ENCODE peak calls at places on chromosomes 6 and 20, in five cellular contexts. One of them, this sample, is unnamed.
A peak's percentile ranks its signal among the peaks of the same experiment; 100 is the strongest.

GRCh38 chr6:44105146-44105545 is 22.1 kb downstream of the MRPL14 start:
- DNase-seq in AML-193: no peak
- DNase-seq in NCI-H774: no peak
- DNase-seq in GF-D8: no peak
- DNase-seq in progenitor cell of endocrine pancreas: no peak
- DNase-seq in this sample: no peak

GRCh38 chr6:30720738-30721197 is 616 bp downstream of the TUBB start:
- DNase-seq in AML-193: peak; percentile 67
- DNase-seq in NCI-H774: peak; percentile 74
- DNase-seq in GF-D8: peak; percentile 37
- DNase-seq in progenitor cell of endocrine pancreas: peak; percentile 42
- DNase-seq in this sample: peak; percentile 56

GRCh38 chr20:50130995-50131394 is 18.0 kb upstream of the UBE2V1 start:
- DNase-seq in AML-193: no peak
- DNase-seq in NCI-H774: no peak
- DNase-seq in GF-D8: no peak
- DNase-seq in progenitor cell of endocrine pancreas: no peak
- DNase-seq in this sample: no peak

GRCh38 chr6:34232901-34233300 is 3.8 kb upstream of the HMGA1 start:
- DNase-seq in AML-193: no peak
- DNase-seq in NCI-H774: no peak
- DNase-seq in GF-D8: no peak
- DNase-seq in progenitor cell of endocrine pancreas: no peak
- DNase-seq in this sample: no peak

GRCh38 chr6:157864185-157864761 is 41.2 kb downstream of the SNX9 start:
- DNase-seq in AML-193: no peak
- DNase-seq in NCI-H774: no peak
- DNase-seq in GF-D8: no peak
- DNase-seq in progenitor cell of endocrine pancreas: no peak
- DNase-seq in this sample: no peak

GRCh38 chr20:60117040-60117439 is 158.8 kb downstream of the CDH26 start:
- DNase-seq in AML-193: peak; percentile 73
- DNase-seq in NCI-H774: no peak
- DNase-seq in GF-D8: peak; percentile 74
- DNase-seq in progenitor cell of endocrine pancreas: no peak
- DNase-seq in this sample: no peak

GRCh38 chr6:126041516-126042447 is 55.4 kb downstream of the TRMT11 start:
- DNase-seq in AML-193: no peak
- DNase-seq in NCI-H774: no peak
- DNase-seq in GF-D8: no peak
- DNase-seq in progenitor cell of endocrine pancreas: no peak
- DNase-seq in this sample: no peak

GRCh38 chr6:111757342-111757741 is 115.9 kb downstream of the FYN start:
- DNase-seq in AML-193: no peak
- DNase-seq in NCI-H774: no peak
- DNase-seq in GF-D8: no peak
- DNase-seq in progenitor cell of endocrine pancreas: no peak
- DNase-seq in this sample: no peak

GRCh38 chr6:105509506-105510331 is 106.8 kb upstream of the PREP start:
- DNase-seq in AML-193: no peak
- DNase-seq in NCI-H774: no peak
- DNase-seq in GF-D8: no peak
- DNase-seq in progenitor cell of endocrine pancreas: no peak
- DNase-seq in this sample: peak; percentile 38

GRCh38 chr6:30774701-30775100 is 30.4 kb upstream of the IER3 start:
- DNase-seq in AML-193: no peak
- DNase-seq in NCI-H774: no peak
- DNase-seq in GF-D8: no peak
- DNase-seq in progenitor cell of endocrine pancreas: no peak
- DNase-seq in this sample: no peak

GRCh38 chr6:4346659-4347333 is 211.4 kb upstream of the ECI2 start:
- DNase-seq in AML-193: no peak
- DNase-seq in NCI-H774: no peak
- DNase-seq in GF-D8: no peak
- DNase-seq in progenitor cell of endocrine pancreas: no peak
- DNase-seq in this sample: no peak

GRCh38 chr6:41577865-41578713 is 31.9 kb downstream of the FOXP4 start:
- DNase-seq in AML-193: no peak
- DNase-seq in NCI-H774: peak; percentile 61
- DNase-seq in GF-D8: no peak
- DNase-seq in progenitor cell of endocrine pancreas: no peak
- DNase-seq in this sample: peak; percentile 44

GRCh38 chr6:121335111-121336008 is 1.1 kb upstream of the TBC1D32 start:
- DNase-seq in AML-193: peak; percentile 64
- DNase-seq in NCI-H774: no peak
- DNase-seq in GF-D8: no peak
- DNase-seq in progenitor cell of endocrine pancreas: no peak
- DNase-seq in this sample: no peak

GRCh38 chr20:37520417-37520751 is 666 bp upstream of the NNAT start:
- DNase-seq in AML-193: no peak
- DNase-seq in NCI-H774: no peak
- DNase-seq in GF-D8: no peak
- DNase-seq in progenitor cell of endocrine pancreas: no peak
- DNase-seq in this sample: no peak

This sample was measured in endothelial cell.